ENCODE peak calls at places on chromosomes 3 and 15, in seven cellular contexts. One of them, this sample, is unnamed.

GRCh38 chr3:32303051-32303786 is 64.7 kb downstream of the CMTM8 start:
- DNase-seq in ovary: no peak
- DNase-seq in aorta: no peak
- DNase-seq in naive thymus-derived CD4-positive, alpha-beta T cell: peak; percentile 76
- DNase-seq in uterus: no peak
- DNase-seq in mammary epithelial cell: no peak
- DNase-seq in body of pancreas: no peak
- DNase-seq in this sample: no peak

GRCh38 chr15:90871716-90872480 is 3.5 kb downstream of the FURIN start:
- DNase-seq in uterus: peak; percentile 28
- DNase-seq in ovary: peak; percentile 61
- DNase-seq in aorta: peak; percentile 79
- DNase-seq in mammary epithelial cell: no peak
- DNase-seq in body of pancreas: peak; percentile 55
- DNase-seq in naive thymus-derived CD4-positive, alpha-beta T cell: no peak
- DNase-seq in this sample: no peak

GRCh38 chr15:60479711-60480110 is 769 bp upstream of the ICE2 start:
- DNase-seq in mammary epithelial cell: no peak
- DNase-seq in aorta: no peak
- DNase-seq in ovary: no peak
- DNase-seq in naive thymus-derived CD4-positive, alpha-beta T cell: peak; percentile 26
- DNase-seq in body of pancreas: no peak
- DNase-seq in uterus: no peak
- DNase-seq in this sample: no peak

GRCh38 chr15:97346221-97346620 is 614.3 kb upstream of the ARRDC4 start:
- DNase-seq in naive thymus-derived CD4-positive, alpha-beta T cell: no peak
- DNase-seq in uterus: no peak
- DNase-seq in mammary epithelial cell: no peak
- DNase-seq in ovary: no peak
- DNase-seq in aorta: no peak
- DNase-seq in body of pancreas: no peak
- DNase-seq in this sample: no peak

GRCh38 chr3:181741428-181741827 is 29.7 kb downstream of the SOX2 start:
- DNase-seq in ovary: no peak
- DNase-seq in body of pancreas: no peak
- DNase-seq in mammary epithelial cell: no peak
- DNase-seq in naive thymus-derived CD4-positive, alpha-beta T cell: no peak
- DNase-seq in aorta: no peak
- DNase-seq in uterus: no peak
- DNase-seq in this sample: no peak

GRCh38 chr3:64242435-64242834 is 17.2 kb upstream of the PRICKLE2 start:
- DNase-seq in body of pancreas: peak; percentile 22
- DNase-seq in uterus: no peak
- DNase-seq in naive thymus-derived CD4-positive, alpha-beta T cell: no peak
- DNase-seq in mammary epithelial cell: no peak
- DNase-seq in aorta: peak; percentile 74
- DNase-seq in ovary: no peak
- DNase-seq in this sample: no peak

GRCh38 chr3:149895807-149896206 is 74.9 kb downstream of the PFN2 start:
- DNase-seq in uterus: no peak
- DNase-seq in mammary epithelial cell: no peak
- DNase-seq in body of pancreas: no peak
- DNase-seq in ovary: no peak
- DNase-seq in naive thymus-derived CD4-positive, alpha-beta T cell: no peak
- DNase-seq in aorta: no peak
- DNase-seq in this sample: no peak

GRCh38 chr3:107740992-107741896 is 218.5 kb downstream of the BBX start:
- DNase-seq in body of pancreas: no peak
- DNase-seq in aorta: no peak
- DNase-seq in uterus: no peak
- DNase-seq in mammary epithelial cell: peak; percentile 11
- DNase-seq in naive thymus-derived CD4-positive, alpha-beta T cell: peak; percentile 31
- DNase-seq in ovary: no peak
- DNase-seq in this sample: no peak

GRCh38 chr3:70233112-70233511 is 79.3 kb downstream of the MDFIC2 start:
- DNase-seq in naive thymus-derived CD4-positive, alpha-beta T cell: no peak
- DNase-seq in uterus: no peak
- DNase-seq in aorta: no peak
- DNase-seq in mammary epithelial cell: no peak
- DNase-seq in ovary: no peak
- DNase-seq in body of pancreas: no peak
- DNase-seq in this sample: no peak

GRCh38 chr15:62059818-62060115 is 480 bp downstream of the VPS13C start:
- DNase-seq in aorta: peak; percentile 84
- DNase-seq in body of pancreas: peak; percentile 51
- DNase-seq in naive thymus-derived CD4-positive, alpha-beta T cell: peak; percentile 67
- DNase-seq in ovary: peak; percentile 58
- DNase-seq in mammary epithelial cell: peak; percentile 64
- DNase-seq in uterus: peak; percentile 32
- DNase-seq in this sample: peak; percentile 25

GRCh38 chr3:67154429-67154828 is 156.3 kb downstream of the KBTBD8 start:
- DNase-seq in ovary: no peak
- DNase-seq in body of pancreas: no peak
- DNase-seq in mammary epithelial cell: no peak
- DNase-seq in uterus: no peak
- DNase-seq in naive thymus-derived CD4-positive, alpha-beta T cell: no peak
- DNase-seq in aorta: no peak
- DNase-seq in this sample: no peak

GRCh38 chr15:70059476-70060213 is 38.1 kb downstream of the TLE3 start:
- DNase-seq in ovary: no peak
- DNase-seq in aorta: no peak
- DNase-seq in mammary epithelial cell: no peak
- DNase-seq in naive thymus-derived CD4-positive, alpha-beta T cell: no peak
- DNase-seq in body of pancreas: no peak
- DNase-seq in uterus: no peak
- DNase-seq in this sample: no peak

GRCh38 chr15:89150762-89151305 is 62.6 kb downstream of the ABHD2 start:
- DNase-seq in body of pancreas: peak; percentile 66
- DNase-seq in ovary: no peak
- DNase-seq in naive thymus-derived CD4-positive, alpha-beta T cell: no peak
- DNase-seq in uterus: no peak
- DNase-seq in aorta: no peak
- DNase-seq in mammary epithelial cell: no peak
- DNase-seq in this sample: no peak

GRCh38 chr3:61218508-61218907 is 32.7 kb downstream of the FHIT start:
- DNase-seq in body of pancreas: no peak
- DNase-seq in naive thymus-derived CD4-positive, alpha-beta T cell: no peak
- DNase-seq in uterus: no peak
- DNase-seq in ovary: no peak
- DNase-seq in aorta: no peak
- DNase-seq in mammary epithelial cell: no peak
- DNase-seq in this sample: no peak

GRCh38 chr3:73766599-73767378 is 142.0 kb upstream of the PDZRN3 start:
- DNase-seq in ovary: no peak
- DNase-seq in body of pancreas: no peak
- DNase-seq in aorta: no peak
- DNase-seq in uterus: peak; percentile 78
- DNase-seq in mammary epithelial cell: no peak
- DNase-seq in naive thymus-derived CD4-positive, alpha-beta T cell: no peak
- DNase-seq in this sample: no peak

GRCh38 chr15:28125673-28126651 is 26.8 kb upstream of the OCA2 start:
- DNase-seq in uterus: no peak
- DNase-seq in mammary epithelial cell: peak; percentile 15
- DNase-seq in ovary: no peak
- DNase-seq in naive thymus-derived CD4-positive, alpha-beta T cell: peak; percentile 45
- DNase-seq in body of pancreas: no peak
- DNase-seq in aorta: peak; percentile 25
- DNase-seq in this sample: no peak

GRCh38 chr15:81373996-81374395 is at the start of gene TMC3:
- DNase-seq in uterus: no peak
- DNase-seq in ovary: no peak
- DNase-seq in aorta: no peak
- DNase-seq in naive thymus-derived CD4-positive, alpha-beta T cell: no peak
- DNase-seq in body of pancreas: peak; percentile 23
- DNase-seq in mammary epithelial cell: no peak
- DNase-seq in this sample: no peak

GRCh38 chr3:44509985-44510360 is 32.5 kb upstream of the ZNF445 start:
- DNase-seq in naive thymus-derived CD4-positive, alpha-beta T cell: peak; percentile 3
- DNase-seq in uterus: no peak
- DNase-seq in ovary: no peak
- DNase-seq in aorta: no peak
- DNase-seq in body of pancreas: peak; percentile 40
- DNase-seq in mammary epithelial cell: peak; percentile 10
- DNase-seq in this sample: no peak

GRCh38 chr3:194277547-194278091 is 73.5 kb downstream of the CPN2 start:
- DNase-seq in uterus: peak; percentile 78
- DNase-seq in ovary: peak; percentile 91
- DNase-seq in body of pancreas: no peak
- DNase-seq in naive thymus-derived CD4-positive, alpha-beta T cell: no peak
- DNase-seq in mammary epithelial cell: no peak
- DNase-seq in aorta: peak; percentile 85
- DNase-seq in this sample: no peak

GRCh38 chr15:64095795-64096485 is at the start of gene SNX1:
- DNase-seq in naive thymus-derived CD4-positive, alpha-beta T cell: peak; percentile 94
- DNase-seq in ovary: peak; percentile 98
- DNase-seq in mammary epithelial cell: peak; percentile 90
- DNase-seq in uterus: peak; percentile 94
- DNase-seq in aorta: peak; percentile 97
- DNase-seq in body of pancreas: peak; percentile 97
- DNase-seq in this sample: peak; percentile 97

DNA sequence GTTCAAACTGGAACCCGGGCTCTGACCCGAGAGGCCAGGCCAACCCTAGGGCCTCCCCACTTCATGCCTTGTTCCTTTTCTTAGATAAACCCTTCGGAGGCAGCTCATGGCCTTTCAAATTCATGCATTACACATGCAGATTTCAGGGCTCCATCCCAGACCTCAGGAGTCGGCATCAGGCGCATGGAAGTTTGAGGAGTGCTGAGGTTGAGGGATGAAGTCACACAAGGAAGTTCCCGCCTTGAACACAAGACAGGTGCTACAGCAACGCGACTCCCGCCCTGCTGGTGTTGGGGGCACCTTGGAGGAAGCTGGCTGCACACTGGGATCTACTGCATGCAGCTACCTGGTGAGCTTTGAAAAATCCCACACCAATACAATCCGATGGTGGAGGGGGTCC is 245.2 kb upstream of the LYSMD4 start:
- DNase-seq in body of pancreas: no peak
- DNase-seq in naive thymus-derived CD4-positive, alpha-beta T cell: no peak
- DNase-seq in uterus: no peak
- DNase-seq in aorta: peak; percentile 37
- DNase-seq in ovary: no peak
- DNase-seq in mammary epithelial cell: no peak
- DNase-seq in this sample: no peak
- H3K9me3 ChIP-seq in body of pancreas: no peaks in the 10 kb centered on the region
- H3K9me3 ChIP-seq in naive thymus-derived CD4-positive, alpha-beta T cell: no peaks in the 10 kb centered on the region
- H3K9me3 ChIP-seq in uterus: no peaks in the 10 kb centered on the region
- H3K9me3 ChIP-seq in aorta: no peaks in the 10 kb centered on the region
- H3K9me3 ChIP-seq in ovary: no peaks in the 10 kb centered on the region
- H3K9me3 ChIP-seq in mammary epithelial cell: no peaks in the 10 kb centered on the region
- H3K9me3 ChIP-seq in this sample: no peaks in the 10 kb centered on the region

GRCh38 chr15:71386005-71386404 is 270.7 kb downstream of the THSD4 start:
- DNase-seq in aorta: no peak
- DNase-seq in body of pancreas: no peak
- DNase-seq in uterus: no peak
- DNase-seq in mammary epithelial cell: no peak
- DNase-seq in ovary: no peak
- DNase-seq in naive thymus-derived CD4-positive, alpha-beta T cell: no peak
- DNase-seq in this sample: no peak

GRCh38 chr15:71390101-71390500 is 274.8 kb downstream of the THSD4 start:
- DNase-seq in aorta: no peak
- DNase-seq in naive thymus-derived CD4-positive, alpha-beta T cell: no peak
- DNase-seq in ovary: no peak
- DNase-seq in mammary epithelial cell: no peak
- DNase-seq in uterus: no peak
- DNase-seq in body of pancreas: no peak
- DNase-seq in this sample: no peak

GRCh38 chr15:71385469-71385868 is 270.2 kb downstream of the THSD4 start:
- DNase-seq in naive thymus-derived CD4-positive, alpha-beta T cell: no peak
- DNase-seq in ovary: no peak
- DNase-seq in body of pancreas: peak; percentile 15
- DNase-seq in mammary epithelial cell: no peak
- DNase-seq in uterus: no peak
- DNase-seq in aorta: no peak
- DNase-seq in this sample: no peak

GRCh38 chr15:71386448-71387236 is 271.4 kb downstream of the THSD4 start:
- DNase-seq in mammary epithelial cell: no peak
- DNase-seq in ovary: no peak
- DNase-seq in body of pancreas: no peak
- DNase-seq in aorta: no peak
- DNase-seq in uterus: no peak
- DNase-seq in naive thymus-derived CD4-positive, alpha-beta T cell: peak; percentile 17
- DNase-seq in this sample: no peak

DNA sequence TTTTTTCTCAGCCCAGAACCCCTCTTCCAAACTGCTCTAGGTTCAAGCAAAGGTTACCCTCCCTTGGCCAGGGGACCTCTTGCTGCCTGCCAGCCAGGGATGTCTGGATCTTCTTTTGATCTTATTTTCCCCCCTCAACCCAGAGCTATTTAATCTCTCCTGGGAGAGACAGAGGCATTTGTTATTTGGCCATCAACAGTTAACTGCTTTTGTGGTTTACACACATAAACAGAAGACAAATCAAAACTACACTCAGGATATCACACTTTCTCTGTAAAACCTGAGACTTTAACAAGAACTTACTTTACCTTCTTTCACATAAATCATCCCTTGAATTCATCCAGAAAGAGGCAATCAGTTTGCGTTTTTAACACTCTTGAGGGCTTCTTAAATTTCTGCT is 272.6 kb downstream of the THSD4 start:
- DNase-seq in body of pancreas: no peak
- DNase-seq in mammary epithelial cell: no peak
- DNase-seq in naive thymus-derived CD4-positive, alpha-beta T cell: no peak
- DNase-seq in aorta: no peak
- DNase-seq in ovary: no peak
- DNase-seq in uterus: no peak
- DNase-seq in this sample: no peak
- H3K4me3 ChIP-seq in body of pancreas: no peak overlapping the region
- H3K4me3 ChIP-seq in mammary epithelial cell: no peak overlapping the region
- H3K4me3 ChIP-seq in naive thymus-derived CD4-positive, alpha-beta T cell: no peak overlapping the region
- H3K4me3 ChIP-seq in aorta: no peak overlapping the region
- H3K4me3 ChIP-seq in ovary: no peak overlapping the region
- H3K4me3 ChIP-seq in uterus: no peak overlapping the region
- H3K4me3 ChIP-seq in this sample: no peak overlapping the region

GRCh38 chr3:147412491-147412916 is 3.3 kb downstream of the ZIC1 start:
- DNase-seq in naive thymus-derived CD4-positive, alpha-beta T cell: no peak
- DNase-seq in ovary: no peak
- DNase-seq in uterus: no peak
- DNase-seq in aorta: no peak
- DNase-seq in body of pancreas: no peak
- DNase-seq in mammary epithelial cell: no peak
- DNase-seq in this sample: no peak
- H3K9me3 ChIP-seq in naive thymus-derived CD4-positive, alpha-beta T cell: no peaks in the 10 kb centered on the region
- H3K9me3 ChIP-seq in ovary: no peaks in the 10 kb centered on the region
- H3K9me3 ChIP-seq in uterus: no peaks in the 10 kb centered on the region
- H3K9me3 ChIP-seq in aorta: peaks cover 6% of the 10 kb centered on the region
- H3K9me3 ChIP-seq in body of pancreas: no peaks in the 10 kb centered on the region
- H3K9me3 ChIP-seq in mammary epithelial cell: peaks cover 26% of the 10 kb centered on the region
- H3K9me3 ChIP-seq in this sample: no peaks in the 10 kb centered on the region

DNA sequence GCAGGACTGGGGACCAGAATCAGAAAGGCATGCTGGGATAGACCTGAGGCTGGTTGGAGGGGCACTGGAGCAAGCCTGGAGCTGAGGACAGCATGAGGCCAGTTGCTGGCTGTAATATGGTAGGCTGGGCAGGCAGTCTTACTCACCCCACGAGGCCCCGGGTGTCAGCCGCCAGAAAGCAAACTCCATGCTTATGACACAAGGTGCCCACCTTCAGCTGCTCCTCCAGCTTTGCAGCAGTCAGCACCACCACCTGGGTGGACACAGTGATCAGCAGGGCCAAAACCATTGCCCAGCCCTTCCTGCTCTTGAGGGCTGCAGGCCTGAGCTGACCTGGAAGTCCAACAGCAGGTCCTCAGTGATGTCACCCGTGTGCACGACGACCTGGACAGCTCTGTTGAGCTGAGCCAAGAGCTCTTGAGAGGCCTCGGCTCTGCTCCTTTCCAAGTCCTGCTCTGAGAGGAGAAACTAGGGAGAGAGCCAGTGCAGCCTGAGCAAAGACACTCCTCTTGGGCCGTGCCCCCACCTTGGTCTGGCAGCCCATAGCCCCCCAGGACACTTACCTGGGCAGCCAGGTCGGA is 747 bp downstream of the UBA7 start:
- DNase-seq in uterus: no peak
- DNase-seq in naive thymus-derived CD4-positive, alpha-beta T cell: no peak
- DNase-seq in body of pancreas: no peak
- DNase-seq in aorta: no peak
- DNase-seq in mammary epithelial cell: no peak
- DNase-seq in ovary: no peak
- DNase-seq in this sample: no peak
- H3K4me3 ChIP-seq in uterus: peak overlapping the region; percentile 52
- H3K4me3 ChIP-seq in naive thymus-derived CD4-positive, alpha-beta T cell: peak overlapping the region; percentile 90
- H3K4me3 ChIP-seq in body of pancreas: no peak overlapping the region
- H3K4me3 ChIP-seq in aorta: peak overlapping the region; percentile 41
- H3K4me3 ChIP-seq in mammary epithelial cell: no peak overlapping the region
- H3K4me3 ChIP-seq in ovary: peak overlapping the region; percentile 42
- H3K4me3 ChIP-seq in this sample: peak overlapping the region; percentile 71